ENCODE peak calls at places on chromosomes 13 and 19, in eight cellular contexts. Y, P, L, S, X, R, K and F are unnamed samples.

GRCh38 chr13:45108716-45109706 is 11.3 kb upstream of the GTF2F2 start:
- DNase-seq in X (peak), R (no peak), P (no peak), S (peak), Y (no peak), K (no peak), L (no peak), F (no peak)

GRCh38 chr19:40367577-40368434 is 19.3 kb downstream of the PLD3 start:
- DNase-seq in L (no peak), S (no peak), K (no peak), X (no peak), R (no peak), P (no peak), Y (no peak), F (no peak)

GRCh38 chr13:27261376-27261775 is 9.3 kb upstream of the RASL11A start:
- DNase-seq in S (no peak), K (no peak), R (no peak), L (no peak), Y (no peak), X (no peak), P (no peak), F (no peak)

GRCh38 chr19:5492281-5492812 is 37.1 kb downstream of the ZNRF4 start:
- DNase-seq in X (no peak), L (no peak), S (no peak), P (no peak), K (no peak), Y (no peak), R (no peak), F (no peak)

GRCh38 chr19:459724-460511 is 915 bp downstream of the SHC2 start:
- DNase-seq in S (peak), K (peak), X (peak), R (peak), L (peak), P (peak), Y (no peak), F (peak)

GRCh38 chr19:11693505-11694499 is 44.9 kb downstream of the ZNF823 start:
- DNase-seq in L (no peak), R (peak), K (no peak), Y (no peak), X (no peak), S (peak), P (no peak), F (no peak)

GRCh38 chr19:37467608-37468090 is 405 bp upstream of the ZNF569 start:
- DNase-seq in X (no peak), K (no peak), L (no peak), S (no peak), R (no peak), Y (no peak), P (no peak), F (no peak)

GRCh38 chr13:113151745-113152707 is 6.4 kb upstream of the PROZ start:
- DNase-seq in R (no peak), S (no peak), X (no peak), K (no peak), Y (no peak), P (no peak), L (no peak), F (peak)

GRCh38 chr19:3378352-3379146 is 12.2 kb downstream of the NFIC start:
- DNase-seq in S (no peak), R (no peak), L (no peak), K (no peak), X (no peak), Y (no peak), P (no peak), F (no peak)

GRCh38 chr19:50556236-50557008 is 11.8 kb downstream of the LRRC4B start:
- DNase-seq in K (peak), P (peak), X (peak), Y (peak), L (peak), R (peak), S (peak), F (peak)

GRCh38 chr13:52010890-52011689 is at the start of gene ATP7B:
- DNase-seq in X (peak), Y (no peak), K (peak), S (peak), R (no peak), P (peak), L (peak), F (no peak)

GRCh38 chr13:28100149-28101121 is at the start of gene FLT3:
- DNase-seq in R (peak), P (peak), Y (no peak), X (peak), K (peak), S (peak), L (peak), F (no peak)

GRCh38 chr19:53088091-53088490 is 15.1 kb downstream of the ZNF160 start:
- DNase-seq in Y (no peak), K (no peak), P (no peak), X (no peak), L (no peak), S (no peak), R (no peak), F (no peak)

GRCh38 chr13:114266241-114266640 is 15.2 kb upstream of the UPF3A start:
- DNase-seq in K (no peak), X (no peak), S (no peak), Y (no peak), R (no peak), L (no peak), P (no peak), F (no peak)

GRCh38 chr19:19822148-19822429 is 539 bp upstream of the ZNF506 start:
- DNase-seq in S (no peak), R (no peak), K (no peak), L (no peak), Y (no peak), P (no peak), X (no peak), F (no peak)

GRCh38 chr19:6032381-6032780 is 54.4 kb upstream of the RANBP3 start:
- DNase-seq in K (no peak), S (no peak), L (no peak), Y (no peak), X (no peak), P (no peak), R (no peak), F (no peak)

GRCh38 chr13:110553417-110553816 is 8.1 kb downstream of the RAB20 start:
- DNase-seq in X (no peak), R (no peak), P (no peak), S (no peak), L (no peak), Y (no peak), K (no peak), F (no peak)

GRCh38 chr13:99265823-99266426 is 7.7 kb upstream of the GPR18 start:
- DNase-seq in S (peak), L (no peak), X (no peak), Y (no peak), R (no peak), P (no peak), K (no peak), F (no peak)

GRCh38 chr19:13974073-13974472 is 21.8 kb downstream of the DCAF15 start:
- DNase-seq in P (no peak), Y (peak), K (no peak), L (no peak), S (no peak), X (peak), R (no peak), F (no peak)

GRCh38 chr19:16025108-16026101 is 50.9 kb upstream of the TPM4 start:
- DNase-seq in R (peak), S (peak), P (no peak), X (no peak), K (peak), Y (no peak), L (peak), F (no peak)
- TF ChIP-seq CTCF in R (peak), S (peak), P (peak), X (no peak), K (peak), Y (no peak), L (peak), F (no peak)

DNA sequence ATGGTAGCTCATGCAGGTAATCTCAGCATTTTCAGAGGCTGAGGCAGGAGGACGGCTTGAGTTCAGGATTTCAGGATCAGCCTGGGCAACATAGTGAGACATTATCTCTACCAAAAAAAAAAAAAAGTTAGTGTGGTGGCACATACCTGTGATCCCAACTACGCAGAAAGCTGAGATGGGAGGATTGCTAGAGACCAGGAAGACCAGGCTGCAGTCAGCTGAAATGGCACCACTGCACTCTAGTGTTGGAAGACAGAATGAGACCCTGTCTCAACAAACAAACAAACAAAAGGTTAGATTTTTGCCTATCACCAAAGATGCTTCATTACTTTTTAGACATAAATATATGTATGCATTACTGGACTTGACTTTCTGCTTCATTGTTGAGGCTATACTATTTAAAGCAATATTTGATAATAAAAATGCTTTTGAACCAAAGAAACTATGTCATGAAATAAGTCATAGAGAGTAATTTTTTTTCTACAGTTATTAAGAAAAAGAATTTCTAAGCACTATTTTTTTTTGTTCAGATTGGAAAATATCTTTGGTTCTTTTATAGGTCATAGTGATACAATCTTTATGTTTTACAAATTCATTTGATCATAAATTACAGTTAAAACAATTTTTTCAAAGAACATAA is 1180.1 kb upstream of the ATXN8OS start:
- DNase-seq in X (peak), S (peak), Y (no peak), L (no peak), K (no peak), P (no peak), R (peak), F (no peak)
- TF ChIP-seq CTCF in X (peak), S (peak), Y (no peak), L (no peak), K (peak), P (no peak), R (no peak), F (no peak)

GRCh38 chr19:49475995-49476880 is 2.2 kb downstream of the FLT3LG start:
- DNase-seq in L (no peak), X (peak), K (no peak), P (peak), R (no peak), Y (peak), S (peak), F (no peak)
- TF ChIP-seq CTCF in L (peak), X (peak), K (no peak), P (peak), R (no peak), Y (peak), S (peak), F (peak)

GRCh38 chr19:31118292-31118925 is 230.8 kb downstream of the TSHZ3 start:
- DNase-seq in R (no peak), P (no peak), X (no peak), L (peak), S (no peak), K (no peak), Y (no peak), F (no peak)
- TF ChIP-seq CTCF in R (no peak), P (no peak), X (no peak), L (no peak), S (no peak), K (no peak), Y (no peak), F (no peak)

GRCh38 chr13:73286177-73286576 is 227.4 kb downstream of the KLF5 start:
- DNase-seq in X (no peak), L (no peak), S (no peak), R (no peak), P (no peak), Y (no peak), K (no peak), F (no peak)
- TF ChIP-seq CTCF in X (no peak), L (no peak), S (no peak), R (no peak), P (no peak), Y (no peak), K (no peak), F (no peak)

GRCh38 chr19:8302734-8303133 is 5.4 kb downstream of the CD320 start:
- DNase-seq in L (peak), X (no peak), K (peak), P (no peak), S (peak), Y (no peak), R (no peak), F (peak)
- TF ChIP-seq CTCF in L (no peak), X (no peak), K (no peak), P (no peak), S (no peak), Y (no peak), R (no peak), F (no peak)

DNA sequence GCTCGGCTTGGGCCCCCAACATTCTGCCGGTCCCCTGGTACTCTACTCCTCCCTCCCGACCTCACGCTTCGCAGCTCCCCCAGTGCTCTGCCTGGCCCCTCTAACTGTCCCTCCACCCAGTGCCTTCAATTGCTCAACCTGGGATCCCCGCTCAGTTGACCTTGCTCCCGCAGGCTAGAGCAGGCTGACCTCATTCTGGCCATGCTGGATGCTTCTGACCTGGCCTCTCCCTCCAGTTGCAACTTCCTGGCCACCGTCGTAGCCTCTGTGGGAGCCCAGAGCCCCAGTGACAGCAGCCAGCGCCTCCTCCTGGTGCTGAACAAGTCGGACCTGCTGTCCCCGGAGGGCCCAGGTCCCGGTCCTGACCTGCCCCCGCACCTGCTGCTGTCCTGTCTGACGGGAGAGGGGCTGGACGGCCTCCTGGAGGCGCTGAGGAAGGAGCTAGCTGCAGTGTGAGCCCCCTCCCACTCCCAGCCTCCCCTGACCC is 3.6 kb downstream of the GTPBP3 start:
- DNase-seq in K (peak), L (no peak), X (no peak), S (no peak), Y (no peak), R (no peak), P (no peak), F (no peak)
- TF ChIP-seq CTCF in K (peak), L (no peak), X (no peak), S (no peak), Y (no peak), R (no peak), P (no peak), F (no peak)